ENCODE peak calls at places on chromosome 7, in six cellular contexts. B is A673, C is heart right ventricle, W is tibial artery, J is lung, D is fibroblast of lung. E is an unnamed sample.

GRCh38 chr7:75048435-75049379 is 24.9 kb downstream of the RCC1L start:
- DNase-seq in B (no peak), C (no peak), W (no peak), J (no peak), D (peak; percentile 82), E (no peak)

GRCh38 chr7:32043688-32044087 is 26.5 kb downstream of the PDE1C start:
- DNase-seq in B (no peak), C (no peak), W (no peak), J (no peak), D (peak; percentile 92), E (no peak)

GRCh38 chr7:157873181-157873580 is 536.4 kb downstream of the DNAJB6 start:
- DNase-seq in B (no peak), C (no peak), W (no peak), J (no peak), D (no peak), E (no peak)

GRCh38 chr7:149670288-149670687 is 103.1 kb downstream of the ZNF467 start:
- DNase-seq in B (peak; percentile 71), C (no peak), W (no peak), J (no peak), D (peak; percentile 41), E (no peak)

GRCh38 chr7:43292384-43292783 is 179.9 kb downstream of the HECW1 start:
- DNase-seq in B (no peak), C (no peak), W (no peak), J (no peak), D (no peak), E (no peak)

GRCh38 chr7:72793791-72794190 is 34.2 kb downstream of the TYW1B start:
- DNase-seq in B (no peak), C (no peak), W (no peak), J (no peak), D (no peak), E (no peak)

GRCh38 chr7:954330-955238 is at the start of gene ADAP1:
- DNase-seq in B (peak; percentile 67), C (peak; percentile 49), W (peak; percentile 66), J (no peak), D (peak; percentile 55), E (peak; percentile 7)

GRCh38 chr7:138324905-138325304 is 135.2 kb upstream of the TRIM24 start:
- DNase-seq in B (no peak), C (no peak), W (no peak), J (no peak), D (no peak), E (no peak)

GRCh38 chr7:77331938-77332695 is 84.0 kb downstream of the GSAP start:
- DNase-seq in B (peak; percentile 90), C (peak; percentile 27), W (peak; percentile 76), J (peak; percentile 55), D (peak; percentile 85), E (peak; percentile 58)

GRCh38 chr7:98879198-98879988 is 1.1 kb downstream of the TRRAP start:
- DNase-seq in B (no peak), C (peak; percentile 17), W (no peak), J (no peak), D (no peak), E (no peak)

GRCh38 chr7:55964802-55965470 is 551 bp downstream of the NIPSNAP2 start:
- DNase-seq in B (peak; percentile 37), C (peak; percentile 91), W (peak; percentile 83), J (peak; percentile 86), D (peak; percentile 51), E (peak; percentile 43)

GRCh38 chr7:141397236-141398163 is 153.7 kb upstream of the AGK start:
- DNase-seq in B (no peak), C (no peak), W (no peak), J (no peak), D (no peak), E (no peak)

GRCh38 chr7:265192-265997 is 24.6 kb upstream of the FOXL3 start:
- DNase-seq in B (no peak), C (no peak), W (no peak), J (no peak), D (no peak), E (no peak)

GRCh38 chr7:148699024-148699771 is 495 bp downstream of the CUL1 start:
- DNase-seq in B (peak; percentile 65), C (peak; percentile 67), W (peak; percentile 80), J (peak; percentile 56), D (peak; percentile 56), E (peak; percentile 60)

GRCh38 chr7:157577061-157577460 is 240.3 kb downstream of the DNAJB6 start:
- DNase-seq in B (no peak), C (no peak), W (peak; percentile 49), J (no peak), D (no peak), E (no peak)

GRCh38 chr7:64102656-64103400 is 57.6 kb downstream of the ZNF727 start:
- DNase-seq in B (no peak), C (no peak), W (peak; percentile 35), J (no peak), D (no peak), E (no peak)

GRCh38 chr7:157678503-157678902 is 341.7 kb downstream of the DNAJB6 start:
- DNase-seq in B (no peak), C (no peak), W (peak; percentile 25), J (no peak), D (no peak), E (no peak)

GRCh38 chr7:137439829-137440433 is 96.4 kb upstream of the PTN start:
- DNase-seq in B (peak; percentile 80), C (no peak), W (no peak), J (no peak), D (peak; percentile 78), E (no peak)

GRCh38 chr7:81277691-81278090 is 358.8 kb upstream of the SEMA3C start:
- DNase-seq in B (no peak), C (no peak), W (no peak), J (no peak), D (no peak), E (no peak)

GRCh38 chr7:126727930-126728331 is 524.8 kb downstream of the GRM8 start:
- DNase-seq in B (peak; percentile 82), C (no peak), W (no peak), J (no peak), D (peak; percentile 69), E (no peak)

GRCh38 chr7:47480576-47481538 is 101.1 kb downstream of the TNS3 start:
- DNase-seq in B (no peak), C (no peak), W (no peak), J (no peak), D (no peak), E (no peak)

GRCh38 chr7:12719141-12719919 is 31.9 kb downstream of the ARL4A start:
- DNase-seq in B (peak; percentile 70), C (no peak), W (no peak), J (no peak), D (peak; percentile 86), E (no peak)

GRCh38 chr7:157723205-157723604 is 386.4 kb downstream of the DNAJB6 start:
- DNase-seq in B (no peak), C (no peak), W (no peak), J (no peak), D (no peak), E (no peak)

GRCh38 chr7:66741706-66742053 is 1.1 kb downstream of the RABGEF1 start:
- DNase-seq in B (peak; percentile 45), C (no peak), W (no peak), J (no peak), D (peak; percentile 44), E (peak; percentile 27)

GRCh38 chr7:36119005-36119711 is 33.9 kb upstream of the EEPD1 start:
- DNase-seq in B (peak; percentile 62), C (no peak), W (no peak), J (peak; percentile 66), D (peak; percentile 95), E (no peak)

GRCh38 chr7:157337316-157338149 is 729 bp downstream of the DNAJB6 start:
- DNase-seq in B (peak; percentile 52), C (peak; percentile 73), W (peak; percentile 78), J (peak; percentile 60), D (peak; percentile 66), E (peak; percentile 53)

DNA sequence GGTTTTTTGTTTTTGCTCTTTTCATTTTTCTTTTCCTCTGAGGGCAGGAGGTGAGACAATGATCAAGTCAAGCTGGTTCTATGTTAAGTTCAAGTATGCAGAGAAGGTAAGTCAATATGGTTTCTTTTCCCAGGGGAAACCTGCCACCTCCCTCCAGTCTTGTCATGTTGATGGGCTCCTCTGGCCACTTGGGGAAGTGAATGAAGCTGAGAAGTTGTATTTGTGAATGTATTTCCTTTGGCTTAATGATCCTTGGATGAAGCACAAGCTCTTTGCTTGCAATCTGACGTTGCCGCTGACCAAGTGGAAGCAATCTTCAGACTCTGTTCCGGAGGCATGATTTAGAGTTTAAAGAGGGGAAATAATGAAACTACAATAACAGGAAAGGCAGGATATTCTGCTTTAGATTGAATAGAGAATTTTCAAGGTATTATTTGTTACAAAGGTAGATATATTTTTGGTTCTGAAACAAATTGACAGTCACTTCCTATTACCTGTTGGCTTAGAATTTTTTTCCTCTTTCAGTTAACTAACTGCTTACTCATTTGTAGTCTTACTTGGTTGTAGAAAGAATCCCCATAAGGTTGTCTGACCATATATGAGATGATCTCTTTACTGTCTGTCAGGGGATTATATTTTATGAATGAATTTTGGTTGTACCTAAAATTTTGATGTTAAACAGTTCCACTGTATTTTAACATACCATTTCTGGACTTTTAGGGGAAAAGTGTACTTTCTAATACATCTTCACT is 369.6 kb downstream of the AUTS2 start:
- DNase-seq in B (no peak), C (no peak), W (no peak), J (no peak), D (peak; percentile 8), E (no peak)
- H3K4me3 ChIP-seq in B (no peak overlapping the region), C (peak overlapping the region; percentile 38), W (peak overlapping the region; percentile 14), J (no peak overlapping the region), D (no peak overlapping the region), E (no peak overlapping the region)

GRCh38 chr7:29969706-29970105 is 19.9 kb downstream of the SCRN1 start:
- DNase-seq in B (no peak), C (no peak), W (no peak), J (no peak), D (no peak), E (no peak)
- H3K4me1 ChIP-seq in B (peaks cover 6% of the 10 kb centered on the region), C (no peaks in the 10 kb centered on the region), W (peaks cover 2% of the 10 kb centered on the region), J (no peaks in the 10 kb centered on the region), D (no peaks in the 10 kb centered on the region), E (no peaks in the 10 kb centered on the region)

DNA sequence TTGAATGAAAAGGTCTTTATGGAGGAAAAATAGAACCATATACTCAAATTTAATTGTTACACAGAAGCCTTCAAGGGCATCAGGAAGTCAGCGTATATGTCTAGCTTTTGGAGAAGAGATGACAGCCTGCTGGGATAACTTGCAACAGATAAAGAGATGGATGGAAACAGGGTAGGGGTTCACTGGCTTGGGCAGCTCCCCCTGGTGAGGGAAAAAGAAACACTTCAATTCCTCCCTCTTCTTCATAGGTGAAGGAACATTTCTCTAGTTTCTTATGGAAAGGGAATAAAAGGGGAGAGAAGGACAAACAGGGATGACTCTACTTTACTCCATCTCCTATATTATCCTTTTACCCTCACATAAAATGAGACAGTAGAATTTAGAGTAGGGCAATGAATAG is 635.7 kb downstream of the PHTF2 start:
- DNase-seq in B (no peak), C (no peak), W (no peak), J (no peak), D (no peak), E (no peak)
- TF ChIP-seq CTCF in B (peak; percentile 20), C (no peak), W (no peak), J (no peak), D (no peak), E (no peak)

GRCh38 chr7:28116034-28116433 is 64.6 kb downstream of the JAZF1 start:
- DNase-seq in B (no peak), C (no peak), W (no peak), J (no peak), D (no peak), E (no peak)
- H3K4me3 ChIP-seq in B (no peak overlapping the region), C (no peak overlapping the region), W (no peak overlapping the region), J (no peak overlapping the region), D (no peak overlapping the region), E (no peak overlapping the region)